ENCODE peak calls at places on chromosomes 16 and 17, in nine cellular contexts. One of them, this sample, is unnamed.
A peak's percentile ranks its signal among the peaks of the same experiment; 100 is the strongest.

GRCh38 chr16:23509763-23510153 is 536 bp downstream of the GGA2 start:
- DNase-seq in pulmonary artery endothelial cell: no peak
- DNase-seq in upper lobe of left lung: peak; percentile 33
- DNase-seq in activated naive CD4-positive, alpha-beta T cell treated with Interleukin-2 at 50 U/mL for 16 hours: peak; percentile 30
- DNase-seq in brain microvascular endothelial cell: peak; percentile 11
- DNase-seq in substantia nigra: no peak
- DNase-seq in SK-MEL-5: no peak
- DNase-seq in stimulated activated CD8-positive, alpha-beta memory T cell treated with anti-CD3 and anti-CD28 coated beads, Interleukin-4, amount 100 ng/mL, for 4 hours: no peak
- DNase-seq in activated naive CD8-positive, alpha-beta T cell treated with anti-CD3 and anti-CD28 coated beads, Interleukin-2, amount 10 ng/mL, durations not matched to agents 7 days and 5 days: no peak
- DNase-seq in this sample: no peak

GRCh38 chr17:63445571-63446217 is 412 bp downstream of the CYB561 start:
- DNase-seq in pulmonary artery endothelial cell: no peak
- DNase-seq in upper lobe of left lung: peak; percentile 65
- DNase-seq in activated naive CD4-positive, alpha-beta T cell treated with Interleukin-2 at 50 U/mL for 16 hours: peak; percentile 81
- DNase-seq in brain microvascular endothelial cell: no peak
- DNase-seq in substantia nigra: no peak
- DNase-seq in SK-MEL-5: peak; percentile 22
- DNase-seq in stimulated activated CD8-positive, alpha-beta memory T cell treated with anti-CD3 and anti-CD28 coated beads, Interleukin-4, amount 100 ng/mL, for 4 hours: peak; percentile 37
- DNase-seq in activated naive CD8-positive, alpha-beta T cell treated with anti-CD3 and anti-CD28 coated beads, Interleukin-2, amount 10 ng/mL, durations not matched to agents 7 days and 5 days: no peak
- DNase-seq in this sample: no peak

GRCh38 chr16:82641336-82641984 is 14.7 kb downstream of the CDH13 start:
- DNase-seq in pulmonary artery endothelial cell: no peak
- DNase-seq in upper lobe of left lung: no peak
- DNase-seq in activated naive CD4-positive, alpha-beta T cell treated with Interleukin-2 at 50 U/mL for 16 hours: no peak
- DNase-seq in brain microvascular endothelial cell: no peak
- DNase-seq in substantia nigra: no peak
- DNase-seq in SK-MEL-5: peak; percentile 67
- DNase-seq in stimulated activated CD8-positive, alpha-beta memory T cell treated with anti-CD3 and anti-CD28 coated beads, Interleukin-4, amount 100 ng/mL, for 4 hours: no peak
- DNase-seq in activated naive CD8-positive, alpha-beta T cell treated with anti-CD3 and anti-CD28 coated beads, Interleukin-2, amount 10 ng/mL, durations not matched to agents 7 days and 5 days: no peak
- DNase-seq in this sample: no peak

GRCh38 chr17:63382136-63382535 is 64.0 kb downstream of the CYB561 start:
- DNase-seq in pulmonary artery endothelial cell: no peak
- DNase-seq in upper lobe of left lung: no peak
- DNase-seq in activated naive CD4-positive, alpha-beta T cell treated with Interleukin-2 at 50 U/mL for 16 hours: no peak
- DNase-seq in brain microvascular endothelial cell: no peak
- DNase-seq in substantia nigra: no peak
- DNase-seq in SK-MEL-5: no peak
- DNase-seq in stimulated activated CD8-positive, alpha-beta memory T cell treated with anti-CD3 and anti-CD28 coated beads, Interleukin-4, amount 100 ng/mL, for 4 hours: no peak
- DNase-seq in activated naive CD8-positive, alpha-beta T cell treated with anti-CD3 and anti-CD28 coated beads, Interleukin-2, amount 10 ng/mL, durations not matched to agents 7 days and 5 days: no peak
- DNase-seq in this sample: no peak

GRCh38 chr16:50265716-50266336 is 525 bp upstream of the ADCY7 start:
- DNase-seq in pulmonary artery endothelial cell: no peak
- DNase-seq in upper lobe of left lung: no peak
- DNase-seq in activated naive CD4-positive, alpha-beta T cell treated with Interleukin-2 at 50 U/mL for 16 hours: no peak
- DNase-seq in brain microvascular endothelial cell: no peak
- DNase-seq in substantia nigra: no peak
- DNase-seq in SK-MEL-5: no peak
- DNase-seq in stimulated activated CD8-positive, alpha-beta memory T cell treated with anti-CD3 and anti-CD28 coated beads, Interleukin-4, amount 100 ng/mL, for 4 hours: no peak
- DNase-seq in activated naive CD8-positive, alpha-beta T cell treated with anti-CD3 and anti-CD28 coated beads, Interleukin-2, amount 10 ng/mL, durations not matched to agents 7 days and 5 days: no peak
- DNase-seq in this sample: no peak

GRCh38 chr17:57541049-57541448 is 204.1 kb downstream of the CCDC182 start:
- DNase-seq in pulmonary artery endothelial cell: no peak
- DNase-seq in upper lobe of left lung: no peak
- DNase-seq in activated naive CD4-positive, alpha-beta T cell treated with Interleukin-2 at 50 U/mL for 16 hours: no peak
- DNase-seq in brain microvascular endothelial cell: no peak
- DNase-seq in substantia nigra: no peak
- DNase-seq in SK-MEL-5: no peak
- DNase-seq in stimulated activated CD8-positive, alpha-beta memory T cell treated with anti-CD3 and anti-CD28 coated beads, Interleukin-4, amount 100 ng/mL, for 4 hours: no peak
- DNase-seq in activated naive CD8-positive, alpha-beta T cell treated with anti-CD3 and anti-CD28 coated beads, Interleukin-2, amount 10 ng/mL, durations not matched to agents 7 days and 5 days: no peak
- DNase-seq in this sample: no peak

GRCh38 chr17:30378191-30378796 is 433 bp upstream of the CPD start:
- DNase-seq in pulmonary artery endothelial cell: no peak
- DNase-seq in upper lobe of left lung: peak; percentile 50
- DNase-seq in activated naive CD4-positive, alpha-beta T cell treated with Interleukin-2 at 50 U/mL for 16 hours: peak; percentile 64
- DNase-seq in brain microvascular endothelial cell: no peak
- DNase-seq in substantia nigra: peak; percentile 8
- DNase-seq in SK-MEL-5: no peak
- DNase-seq in stimulated activated CD8-positive, alpha-beta memory T cell treated with anti-CD3 and anti-CD28 coated beads, Interleukin-4, amount 100 ng/mL, for 4 hours: no peak
- DNase-seq in activated naive CD8-positive, alpha-beta T cell treated with anti-CD3 and anti-CD28 coated beads, Interleukin-2, amount 10 ng/mL, durations not matched to agents 7 days and 5 days: peak; percentile 72
- DNase-seq in this sample: no peak

GRCh38 chr17:28370035-28370743 is at the start of gene VTN:
- DNase-seq in pulmonary artery endothelial cell: no peak
- DNase-seq in upper lobe of left lung: no peak
- DNase-seq in activated naive CD4-positive, alpha-beta T cell treated with Interleukin-2 at 50 U/mL for 16 hours: no peak
- DNase-seq in brain microvascular endothelial cell: no peak
- DNase-seq in substantia nigra: no peak
- DNase-seq in SK-MEL-5: peak; percentile 50
- DNase-seq in stimulated activated CD8-positive, alpha-beta memory T cell treated with anti-CD3 and anti-CD28 coated beads, Interleukin-4, amount 100 ng/mL, for 4 hours: no peak
- DNase-seq in activated naive CD8-positive, alpha-beta T cell treated with anti-CD3 and anti-CD28 coated beads, Interleukin-2, amount 10 ng/mL, durations not matched to agents 7 days and 5 days: no peak
- DNase-seq in this sample: no peak

GRCh38 chr16:67782567-67783352 is 23.6 kb downstream of the RANBP10 start:
- DNase-seq in pulmonary artery endothelial cell: no peak
- DNase-seq in upper lobe of left lung: no peak
- DNase-seq in activated naive CD4-positive, alpha-beta T cell treated with Interleukin-2 at 50 U/mL for 16 hours: no peak
- DNase-seq in brain microvascular endothelial cell: no peak
- DNase-seq in substantia nigra: no peak
- DNase-seq in SK-MEL-5: no peak
- DNase-seq in stimulated activated CD8-positive, alpha-beta memory T cell treated with anti-CD3 and anti-CD28 coated beads, Interleukin-4, amount 100 ng/mL, for 4 hours: no peak
- DNase-seq in activated naive CD8-positive, alpha-beta T cell treated with anti-CD3 and anti-CD28 coated beads, Interleukin-2, amount 10 ng/mL, durations not matched to agents 7 days and 5 days: no peak
- DNase-seq in this sample: no peak

GRCh38 chr17:73791644-73792043 is 147.4 kb upstream of the SDK2 start:
- DNase-seq in pulmonary artery endothelial cell: no peak
- DNase-seq in upper lobe of left lung: no peak
- DNase-seq in activated naive CD4-positive, alpha-beta T cell treated with Interleukin-2 at 50 U/mL for 16 hours: no peak
- DNase-seq in brain microvascular endothelial cell: no peak
- DNase-seq in substantia nigra: no peak
- DNase-seq in SK-MEL-5: no peak
- DNase-seq in stimulated activated CD8-positive, alpha-beta memory T cell treated with anti-CD3 and anti-CD28 coated beads, Interleukin-4, amount 100 ng/mL, for 4 hours: no peak
- DNase-seq in activated naive CD8-positive, alpha-beta T cell treated with anti-CD3 and anti-CD28 coated beads, Interleukin-2, amount 10 ng/mL, durations not matched to agents 7 days and 5 days: no peak
- DNase-seq in this sample: no peak

GRCh38 chr16:49598386-49599170 is 225.0 kb downstream of the C16orf78 start:
- DNase-seq in pulmonary artery endothelial cell: no peak
- DNase-seq in upper lobe of left lung: no peak
- DNase-seq in activated naive CD4-positive, alpha-beta T cell treated with Interleukin-2 at 50 U/mL for 16 hours: no peak
- DNase-seq in brain microvascular endothelial cell: no peak
- DNase-seq in substantia nigra: no peak
- DNase-seq in SK-MEL-5: no peak
- DNase-seq in stimulated activated CD8-positive, alpha-beta memory T cell treated with anti-CD3 and anti-CD28 coated beads, Interleukin-4, amount 100 ng/mL, for 4 hours: no peak
- DNase-seq in activated naive CD8-positive, alpha-beta T cell treated with anti-CD3 and anti-CD28 coated beads, Interleukin-2, amount 10 ng/mL, durations not matched to agents 7 days and 5 days: no peak
- DNase-seq in this sample: peak; percentile 20

GRCh38 chr17:57045868-57046671 is 39.0 kb upstream of the AKAP1 start:
- DNase-seq in pulmonary artery endothelial cell: no peak
- DNase-seq in upper lobe of left lung: peak; percentile 33
- DNase-seq in activated naive CD4-positive, alpha-beta T cell treated with Interleukin-2 at 50 U/mL for 16 hours: peak; percentile 51
- DNase-seq in brain microvascular endothelial cell: no peak
- DNase-seq in substantia nigra: no peak
- DNase-seq in SK-MEL-5: no peak
- DNase-seq in stimulated activated CD8-positive, alpha-beta memory T cell treated with anti-CD3 and anti-CD28 coated beads, Interleukin-4, amount 100 ng/mL, for 4 hours: no peak
- DNase-seq in activated naive CD8-positive, alpha-beta T cell treated with anti-CD3 and anti-CD28 coated beads, Interleukin-2, amount 10 ng/mL, durations not matched to agents 7 days and 5 days: peak; percentile 53
- DNase-seq in this sample: no peak